ENCODE peak calls at places on chromosome 2, in four cellular contexts. X is CD4-positive, alpha-beta T cell; H is epithelial cell of esophagus; O is tibial artery. Y is an unnamed sample.

GRCh38 chr2:167706800-167707199 is 540.6 kb downstream of the STK39 start:
- DNase-seq in X (no peak), H (no peak), O (no peak), Y (no peak)

GRCh38 chr2:26979761-26980160 is 9.3 kb downstream of the MAPRE3 start:
- DNase-seq in X (no peak), H (no peak), O (no peak), Y (no peak)

GRCh38 chr2:158487419-158487818 is 30.7 kb downstream of the PKP4 start:
- DNase-seq in X (no peak), H (no peak), O (no peak), Y (no peak)

GRCh38 chr2:119432882-119433522 is 1.3 kb downstream of the TMEM37 start:
- DNase-seq in X (no peak), H (no peak), O (no peak), Y (no peak)

GRCh38 chr2:13021470-13021957 is 304.8 kb downstream of the TRIB2 start:
- DNase-seq in X (no peak), H (no peak), O (no peak), Y (no peak)

GRCh38 chr2:61855178-61855523 is 1.3 kb upstream of the FAM161A start:
- DNase-seq in X (no peak), H (peak; percentile 19), O (no peak), Y (peak; percentile 17)

GRCh38 chr2:106839849-106840595 is 45.9 kb downstream of the ST6GAL2 start:
- DNase-seq in X (no peak), H (no peak), O (no peak), Y (no peak)

GRCh38 chr2:1052671-1053270 is 102.1 kb downstream of the SNTG2 start:
- DNase-seq in X (no peak), H (no peak), O (no peak), Y (no peak)

GRCh38 chr2:36405183-36405582 is 49.6 kb downstream of the CRIM1 start:
- DNase-seq in X (no peak), H (no peak), O (no peak), Y (no peak)
- TF ChIP-seq CTCF in X (no peak), H (no peak), O (no peak), Y (no peak)

GRCh38 chr2:159925975-159926374 is 128.0 kb upstream of the CD302 start:
- DNase-seq in X (no peak), H (no peak), O (no peak), Y (no peak)

GRCh38 chr2:159922563-159922962 is 124.6 kb upstream of the CD302 start:
- DNase-seq in X (no peak), H (peak; percentile 24), O (no peak), Y (no peak)

GRCh38 chr2:159921752-159922404 is 123.9 kb upstream of the CD302 start:
- DNase-seq in X (peak; percentile 47), H (peak; percentile 52), O (peak; percentile 67), Y (peak; percentile 65)

GRCh38 chr2:159926695-159927094 is 128.7 kb upstream of the CD302 start:
- DNase-seq in X (no peak), H (no peak), O (no peak), Y (no peak)
- TF ChIP-seq CTCF in X (no peak), H (no peak), O (no peak), Y (no peak)

DNA sequence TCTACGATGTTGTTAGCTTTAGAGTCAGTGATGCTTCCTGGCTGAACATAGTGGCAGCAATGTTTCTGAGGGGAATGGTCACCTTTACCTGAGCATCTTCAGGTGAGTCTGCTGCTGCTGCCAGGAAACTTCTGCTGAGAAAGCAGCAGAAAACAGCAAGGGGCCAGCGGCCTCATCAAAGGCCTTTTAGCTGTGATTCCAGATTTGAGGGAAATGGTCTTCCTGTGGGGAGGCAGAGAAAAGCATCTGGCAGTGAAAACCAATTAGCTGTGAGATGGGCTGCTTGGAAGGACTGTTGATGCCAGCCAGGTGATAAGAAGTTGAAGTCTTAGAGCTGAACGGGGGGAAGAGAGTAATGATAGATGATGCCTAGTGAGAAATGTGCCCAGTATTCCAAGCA is 37.3 kb downstream of the CRIM1 start:
- DNase-seq in X (no peak), H (no peak), O (no peak), Y (no peak)
- TF ChIP-seq CTCF in X (no peak), H (no peak), O (no peak), Y (no peak)

GRCh38 chr2:66919286-66919685 is 477.8 kb upstream of the ETAA1 start:
- DNase-seq in X (no peak), H (no peak), O (no peak), Y (no peak)
- TF ChIP-seq CTCF in X (no peak), H (no peak), O (no peak), Y (no peak)

GRCh38 chr2:126496493-126496892 is 159.5 kb upstream of the GYPC start:
- DNase-seq in X (no peak), H (no peak), O (no peak), Y (no peak)
- TF ChIP-seq CTCF in X (no peak), H (no peak), O (no peak), Y (no peak)

DNA sequence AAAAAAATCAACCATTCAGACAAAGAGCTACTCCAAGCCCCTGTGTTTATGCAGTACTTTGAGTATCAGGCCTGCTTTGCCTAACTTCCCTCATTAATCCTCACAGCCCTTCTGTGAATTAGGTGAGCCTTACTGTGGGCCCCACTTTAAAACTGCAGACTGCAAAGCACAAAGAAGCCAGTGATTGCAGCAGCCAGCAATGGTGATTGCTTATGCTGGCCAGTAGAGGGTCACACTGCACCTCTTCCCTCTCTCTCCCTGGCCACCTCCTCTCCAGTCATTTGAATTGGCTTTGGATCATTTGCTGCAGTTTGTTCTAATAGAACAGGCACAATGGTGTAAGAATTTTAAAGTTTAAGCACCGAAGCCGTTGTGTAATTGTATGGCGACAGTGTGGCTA is 229.9 kb downstream of the AGPS start:
- DNase-seq in X (no peak), H (no peak), O (no peak), Y (no peak)
- TF ChIP-seq CTCF in X (no peak), H (no peak), O (peak; percentile 16), Y (no peak)

GRCh38 chr2:32627441-32627900 is 379 bp upstream of the TTC27 start:
- DNase-seq in X (no peak), H (peak; percentile 57), O (peak; percentile 38), Y (no peak)
- TF ChIP-seq CTCF in X (no peak), H (peak; percentile 43), O (peak; percentile 25), Y (no peak)

GRCh38 chr2:220104871-220105351 is 477.5 kb downstream of the SLC4A3 start:
- DNase-seq in X (no peak), H (peak; percentile 83), O (no peak), Y (no peak)
- TF ChIP-seq CTCF in X (no peak), H (peak; percentile 49), O (no peak), Y (no peak)

DNA sequence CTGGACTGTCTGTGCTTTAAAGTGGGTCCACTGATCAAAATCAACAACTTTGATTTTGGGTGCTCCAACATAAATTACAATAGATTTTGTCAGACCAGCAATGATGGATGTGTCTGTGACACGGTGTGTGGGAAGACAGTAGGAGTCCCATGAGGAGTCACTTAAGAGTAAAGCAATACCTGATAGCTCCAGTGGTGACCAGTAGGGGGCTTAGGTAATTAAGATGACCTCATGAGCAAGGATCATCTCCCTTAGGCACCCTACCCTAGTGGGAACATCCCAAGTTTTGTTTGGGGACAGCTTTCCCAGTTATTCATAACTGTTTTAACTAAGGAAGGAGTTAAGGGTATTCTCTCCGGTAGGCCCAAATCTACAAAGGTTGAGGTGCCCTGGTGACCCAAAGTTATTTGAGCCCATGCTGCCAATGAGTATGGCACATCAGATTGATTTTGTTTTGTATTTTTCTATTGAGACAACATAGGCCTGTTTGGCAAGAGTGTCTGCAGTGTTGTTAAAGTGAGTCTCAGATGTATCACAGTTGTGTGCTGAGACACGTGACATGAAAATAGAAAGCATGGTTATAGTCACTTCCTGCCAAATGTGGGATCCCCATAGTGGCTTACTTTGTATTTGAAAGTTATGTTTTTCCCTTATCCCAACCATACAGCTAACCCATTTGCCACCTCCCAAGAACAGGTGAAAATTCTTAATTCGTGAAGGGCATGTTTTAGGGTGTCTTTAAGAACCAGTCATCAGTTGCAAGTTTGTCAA is 1337.6 kb upstream of the SLC39A10 start:
- DNase-seq in X (no peak), H (peak; percentile 35), O (no peak), Y (no peak)
- TF ChIP-seq CTCF in X (no peak), H (peak; percentile 16), O (no peak), Y (no peak)

DNA sequence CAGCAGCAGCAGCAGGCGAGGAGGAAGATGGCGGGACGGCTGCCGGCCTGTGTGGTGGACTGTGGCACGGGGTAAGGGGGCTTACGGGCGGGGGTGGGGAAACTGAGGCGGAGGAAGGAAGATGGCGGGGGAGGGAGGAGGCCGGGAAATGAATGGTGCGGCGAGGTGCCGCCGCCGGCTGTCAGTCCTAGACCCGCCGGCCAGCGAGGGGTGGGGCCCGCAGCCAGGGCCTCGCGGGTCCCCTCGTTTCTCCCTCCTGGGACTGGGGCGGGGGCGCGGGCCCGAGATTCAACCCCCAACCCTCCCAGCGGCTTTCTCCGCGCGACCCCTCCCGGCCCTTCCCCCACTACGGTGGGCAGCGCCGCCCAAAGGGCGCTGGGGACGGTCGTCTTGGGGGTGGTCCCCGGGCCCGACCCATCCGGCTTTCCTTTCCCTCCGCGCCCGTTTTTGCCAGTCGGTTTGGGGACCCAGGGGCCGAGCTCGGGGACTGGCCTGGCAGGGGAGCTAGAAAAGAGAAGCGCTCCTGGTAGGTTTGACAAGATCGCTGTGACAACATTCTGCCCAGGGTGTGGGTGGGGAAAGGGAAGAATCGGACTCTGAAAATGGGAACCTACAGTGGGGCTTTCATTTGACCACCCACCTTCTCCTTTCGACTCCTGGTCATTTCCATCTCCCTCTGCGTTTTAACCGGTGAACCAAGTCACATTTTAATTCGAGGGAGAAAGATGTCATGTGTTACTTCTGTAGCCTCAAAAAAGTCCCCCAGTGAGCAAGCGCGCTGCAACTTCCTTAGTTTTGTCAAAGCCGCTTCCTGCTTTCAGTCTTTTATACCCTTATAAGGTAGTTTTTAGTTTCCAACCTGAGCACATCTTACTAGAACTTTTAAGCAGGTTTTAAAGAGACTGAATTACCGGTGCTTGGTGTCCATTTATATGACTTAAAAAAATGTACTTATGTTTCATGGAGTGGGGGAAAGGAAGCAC is 655 bp downstream of the ACTR3 start:
- DNase-seq in X (peak; percentile 73), H (peak; percentile 77), O (peak; percentile 74), Y (peak; percentile 60)
- TF ChIP-seq CTCF in X (no peak), H (no peak), O (no peak), Y (no peak)

Y was measured in activated B cell treated with CpG ODN at 0.5 μM for 24 hours.